ENCODE peak calls at places on chromosomes 1 and 21, in ten cellular contexts. E is A549, W is heart left ventricle, T is body of pancreas, H is IMR-90, B is adrenal gland, L is HCT116, R is tibial nerve, S is stomach, J is K562. K is an unnamed sample.

GRCh38 chr1:16175610-16176553 is 20.0 kb upstream of the EPHA2 start:
- DNase-seq in E (peak), W (peak), T (peak), H (peak), B (peak), L (no peak), R (peak), S (peak), J (peak), K (peak)

GRCh38 chr1:228164561-228165371 is 838 bp upstream of the IBA57 start:
- DNase-seq in E (no peak), W (peak), T (no peak), H (no peak), B (no peak), L (no peak), R (no peak), S (no peak), J (peak), K (no peak)

GRCh38 chr1:157739229-157739901 is 37.6 kb downstream of the FCRL2 start:
- DNase-seq in E (no peak), W (no peak), T (no peak), H (no peak), B (no peak), L (no peak), R (no peak), S (no peak), J (no peak), K (no peak)

GRCh38 chr1:222347627-222348026 is 200.3 kb downstream of the HHIPL2 start:
- DNase-seq in E (no peak), W (no peak), T (no peak), H (no peak), B (no peak), L (no peak), R (no peak), S (no peak), J (no peak), K (no peak)

GRCh38 chr1:182888736-182889531 is 49.8 kb downstream of the DHX9 start:
- DNase-seq in E (no peak), W (no peak), T (no peak), H (peak), B (no peak), L (no peak), R (no peak), S (no peak), J (peak), K (no peak)

GRCh38 chr1:45299296-45299695 is 27.4 kb upstream of the HPDL start:
- DNase-seq in E (no peak), W (no peak), T (no peak), H (no peak), B (no peak), L (no peak), R (no peak), S (no peak), J (no peak), K (no peak)

GRCh38 chr1:238233966-238234365 is 343.2 kb upstream of the ZP4 start:
- DNase-seq in E (no peak), W (no peak), T (no peak), H (no peak), B (no peak), L (no peak), R (no peak), S (no peak), J (no peak), K (no peak)

GRCh38 chr21:20996421-20997307 is 1.5 kb upstream of the NCAM2 start:
- DNase-seq in E (no peak), W (no peak), T (no peak), H (peak), B (no peak), L (no peak), R (no peak), S (no peak), J (no peak), K (no peak)

GRCh38 chr1:66300280-66300973 is 233.5 kb upstream of the SGIP1 start:
- DNase-seq in E (no peak), W (peak), T (no peak), H (no peak), B (no peak), L (no peak), R (no peak), S (no peak), J (no peak), K (peak)

GRCh38 chr1:111621050-111621449 is 1.5 kb downstream of the RAP1A start:
- DNase-seq in E (no peak), W (no peak), T (no peak), H (peak), B (no peak), L (no peak), R (no peak), S (no peak), J (no peak), K (no peak)

GRCh38 chr1:107499139-107499744 is 358.4 kb downstream of the NTNG1 start:
- DNase-seq in E (no peak), W (no peak), T (no peak), H (no peak), B (no peak), L (no peak), R (no peak), S (no peak), J (no peak), K (no peak)

GRCh38 chr1:92749024-92749634 is 35.8 kb downstream of the EVI5 start:
- DNase-seq in E (peak), W (no peak), T (peak), H (peak), B (peak), L (peak), R (no peak), S (peak), J (peak), K (no peak)

GRCh38 chr1:10785855-10786638 is 10.4 kb downstream of the CASZ1 start:
- DNase-seq in E (no peak), W (peak), T (no peak), H (no peak), B (no peak), L (no peak), R (no peak), S (no peak), J (no peak), K (peak)

GRCh38 chr1:21914880-21915640 is 22.1 kb downstream of the HSPG2 start:
- DNase-seq in E (no peak), W (peak), T (peak), H (no peak), B (no peak), L (no peak), R (no peak), S (peak), J (peak), K (no peak)

GRCh38 chr1:210301254-210301955 is 27.3 kb upstream of the HHAT start:
- DNase-seq in E (no peak), W (no peak), T (no peak), H (no peak), B (no peak), L (no peak), R (no peak), S (no peak), J (no peak), K (no peak)

GRCh38 chr1:240790851-240791250 is 178.9 kb upstream of the GREM2 start:
- DNase-seq in E (no peak), W (no peak), T (no peak), H (peak), B (no peak), L (no peak), R (no peak), S (no peak), J (no peak), K (no peak)

GRCh38 chr1:172662464-172663109 is 3.7 kb downstream of the FASLG start:
- DNase-seq in E (no peak), W (no peak), T (peak), H (peak), B (peak), L (no peak), R (no peak), S (peak), J (peak), K (no peak)

GRCh38 chr1:235999259-235999925 is 65.5 kb downstream of the NID1 start:
- DNase-seq in E (peak), W (peak), T (no peak), H (peak), B (no peak), L (peak), R (no peak), S (no peak), J (peak), K (no peak)

GRCh38 chr1:156499703-156500577 is 635 bp downstream of the MEF2D start:
- DNase-seq in E (peak), W (peak), T (peak), H (peak), B (peak), L (no peak), R (no peak), S (no peak), J (no peak), K (no peak)

GRCh38 chr1:62912028-62912638 is 128.2 kb downstream of the ATG4C start:
- DNase-seq in E (peak), W (no peak), T (no peak), H (peak), B (no peak), L (no peak), R (no peak), S (no peak), J (peak), K (no peak)

GRCh38 chr1:2796890-2797740 is 4.4 kb downstream of the TTC34 start:
- DNase-seq in E (no peak), W (peak), T (no peak), H (no peak), B (no peak), L (no peak), R (no peak), S (no peak), J (no peak), K (peak)

GRCh38 chr1:25936940-25937339 is 30.7 kb upstream of the STMN1 start:
- DNase-seq in E (no peak), W (no peak), T (no peak), H (no peak), B (no peak), L (no peak), R (no peak), S (no peak), J (no peak), K (no peak)

GRCh38 chr1:203280061-203280460 is 25.3 kb upstream of the BTG2 start:
- DNase-seq in E (no peak), W (no peak), T (no peak), H (no peak), B (no peak), L (no peak), R (no peak), S (no peak), J (no peak), K (no peak)

GRCh38 chr21:38760762-38761155 is 45.0 kb upstream of the ETS2 start:
- DNase-seq in E (no peak), W (no peak), T (no peak), H (no peak), B (no peak), L (no peak), R (no peak), S (no peak), J (no peak), K (no peak)

GRCh38 chr21:42097860-42098259 is 26.7 kb downstream of the UMODL1 start:
- DNase-seq in E (peak), W (no peak), T (peak), H (peak), B (peak), L (peak), R (no peak), S (peak), J (no peak), K (no peak)

GRCh38 chr1:195122497-195122896 is 1485.7 kb downstream of the KCNT2 start:
- DNase-seq in E (no peak), W (no peak), T (no peak), H (no peak), B (no peak), L (no peak), R (no peak), S (no peak), J (no peak), K (no peak)

GRCh38 chr1:10575616-10576015 is 100.9 kb downstream of the PEX14 start:
- DNase-seq in E (peak), W (no peak), T (no peak), H (peak), B (no peak), L (peak), R (no peak), S (no peak), J (no peak), K (no peak)

GRCh38 chr1:33008051-33008914 is 28.4 kb downstream of the AK2 start:
- DNase-seq in E (peak), W (no peak), T (peak), H (no peak), B (no peak), L (no peak), R (no peak), S (peak), J (no peak), K (no peak)

GRCh38 chr1:67888208-67888607 is 54.9 kb upstream of the GNG12 start:
- DNase-seq in E (no peak), W (no peak), T (no peak), H (no peak), B (no peak), L (no peak), R (no peak), S (no peak), J (no peak), K (no peak)

GRCh38 chr21:44531606-44532128 is 8.3 kb downstream of the KRTAP10-1 start:
- DNase-seq in E (no peak), W (no peak), T (no peak), H (no peak), B (peak), L (no peak), R (no peak), S (no peak), J (no peak), K (peak)

DNA sequence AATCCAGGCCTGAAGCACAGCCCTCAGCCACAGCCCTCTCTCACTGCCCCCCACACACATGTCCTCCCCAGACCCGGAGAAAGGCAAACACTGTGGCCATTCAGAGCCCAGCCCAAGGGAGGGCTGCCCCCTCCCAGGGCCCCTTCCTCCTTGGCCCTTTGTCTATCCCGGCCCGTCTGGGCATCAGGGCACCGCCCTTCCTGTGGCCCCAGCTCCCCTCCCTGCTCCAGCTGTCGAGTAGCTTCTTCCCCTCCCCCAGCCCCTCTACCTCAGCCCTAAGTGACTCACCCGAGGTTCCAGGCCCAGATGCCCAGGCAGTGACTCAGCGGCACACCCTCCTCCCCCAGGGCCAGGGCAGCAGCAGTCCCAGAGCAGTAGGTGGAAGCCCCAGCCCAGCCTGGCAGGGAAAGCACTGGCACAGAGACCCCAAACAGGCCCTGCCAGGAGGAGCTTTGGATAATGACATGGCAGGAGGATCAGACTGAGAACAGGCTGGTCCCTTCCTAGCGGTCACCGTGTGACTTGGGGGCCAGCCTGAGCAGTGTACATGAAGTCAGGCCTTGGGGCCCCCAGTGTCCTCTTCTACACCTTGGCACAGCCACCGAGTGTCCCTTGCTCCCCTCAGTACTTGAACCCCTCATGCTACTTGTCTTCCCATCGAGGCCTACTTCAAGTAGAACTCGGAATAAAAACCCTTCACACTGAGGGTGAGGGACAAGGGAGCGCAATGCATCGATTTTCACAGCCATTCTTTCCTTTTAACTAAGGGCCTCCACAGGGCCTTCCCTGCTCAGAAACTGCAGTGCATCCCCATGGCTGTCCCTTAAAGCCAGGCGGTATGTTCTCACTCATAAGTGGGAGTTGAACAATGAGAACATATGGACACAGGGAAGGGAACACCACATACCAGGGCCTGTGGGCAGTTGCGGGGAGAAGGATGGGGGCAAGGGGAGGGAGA is 1.0 kb upstream of the S100A2 start:
- DNase-seq in E (peak), W (peak), T (peak), H (peak), B (peak), L (peak), R (peak), S (peak), J (peak), K (peak)
- TF ChIP-seq POLR2A in E (no peak), W (no peak), T (peak), H (peak), B (peak), L (peak), R (no peak), S (no peak), J (peak), K (peak)

GRCh38 chr1:30740952-30741894 is 16.4 kb downstream of the LAPTM5 start:
- DNase-seq in E (no peak), W (no peak), T (no peak), H (peak), B (no peak), L (no peak), R (no peak), S (no peak), J (peak), K (no peak)
- H3K27ac ChIP-seq in E (no peak), W (no peak), T (no peak), H (no peak), B (no peak), L (no peak), R (no peak), S (no peak), J (peak), K (no peak)

GRCh38 chr1:99704356-99704816 is 58.5 kb downstream of the PALMD start:
- DNase-seq in E (no peak), W (peak), T (no peak), H (no peak), B (no peak), L (no peak), R (no peak), S (no peak), J (no peak), K (no peak)
- TF ChIP-seq POLR2A in E (no peak), W (no peak), T (no peak), H (no peak), B (no peak), L (no peak), R (no peak), S (no peak), J (peak), K (no peak)

GRCh38 chr1:95366498-95366897 is 132.5 kb downstream of the RWDD3 start:
- DNase-seq in E (no peak), W (no peak), T (no peak), H (no peak), B (no peak), L (no peak), R (no peak), S (no peak), J (no peak), K (no peak)
- H3K27ac ChIP-seq in E (no peak), W (no peak), T (no peak), H (no peak), B (no peak), L (no peak), R (no peak), S (no peak), J (no peak), K (no peak)

DNA sequence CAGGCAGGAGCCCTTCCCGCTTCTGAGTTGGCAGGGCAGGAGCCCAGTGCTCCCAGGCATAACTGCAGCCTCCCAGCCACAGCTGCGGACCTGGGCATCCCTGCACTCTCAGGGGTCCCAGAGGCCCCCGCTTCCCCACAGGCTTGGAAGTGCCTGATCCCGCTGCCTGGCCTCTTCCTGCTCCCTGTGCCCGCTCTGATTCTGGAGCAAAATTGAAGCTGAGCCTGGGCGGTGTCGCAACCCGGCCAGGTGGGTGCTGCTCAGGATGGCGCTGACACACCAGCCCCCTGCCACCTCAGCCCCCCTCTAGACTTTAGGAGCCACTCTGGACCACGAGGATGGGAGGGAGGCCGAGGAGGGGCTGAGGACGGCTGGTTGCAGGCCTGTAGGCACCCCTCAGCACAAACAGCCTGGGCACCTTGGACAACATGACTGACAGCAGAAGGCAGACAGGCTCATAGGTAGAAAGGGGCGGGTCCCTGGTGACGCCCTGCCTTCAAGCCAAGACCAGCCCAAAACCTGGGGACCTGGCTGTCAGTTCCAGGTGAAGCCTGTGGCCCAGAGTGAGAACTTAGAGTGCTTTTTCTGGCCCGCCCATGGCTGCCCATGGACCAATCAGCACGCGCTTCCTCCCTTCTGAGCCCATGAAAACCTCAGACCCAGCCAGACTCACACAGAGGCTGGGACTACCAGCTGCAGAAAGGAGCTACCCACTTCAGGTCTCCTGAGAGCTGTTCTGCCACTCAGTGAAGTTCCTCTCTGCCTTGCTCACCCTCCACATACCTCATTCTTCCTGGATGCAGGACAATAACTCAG is 7.2 kb downstream of the HLCS start:
- DNase-seq in E (peak), W (no peak), T (no peak), H (no peak), B (no peak), L (no peak), R (no peak), S (no peak), J (no peak), K (no peak)
- TF ChIP-seq POLR2A in E (no peak), W (no peak), T (no peak), H (no peak), B (no peak), L (no peak), R (no peak), S (no peak), J (no peak), K (no peak)

GRCh38 chr1:83905315-83905907 is 93.5 kb downstream of the TTLL7 start:
- DNase-seq in E (no peak), W (no peak), T (no peak), H (peak), B (no peak), L (no peak), R (no peak), S (no peak), J (peak), K (no peak)

GRCh38 chr1:83909687-83910086 is 89.2 kb downstream of the TTLL7 start:
- DNase-seq in E (no peak), W (no peak), T (no peak), H (peak), B (no peak), L (no peak), R (no peak), S (no peak), J (no peak), K (no peak)

DNA sequence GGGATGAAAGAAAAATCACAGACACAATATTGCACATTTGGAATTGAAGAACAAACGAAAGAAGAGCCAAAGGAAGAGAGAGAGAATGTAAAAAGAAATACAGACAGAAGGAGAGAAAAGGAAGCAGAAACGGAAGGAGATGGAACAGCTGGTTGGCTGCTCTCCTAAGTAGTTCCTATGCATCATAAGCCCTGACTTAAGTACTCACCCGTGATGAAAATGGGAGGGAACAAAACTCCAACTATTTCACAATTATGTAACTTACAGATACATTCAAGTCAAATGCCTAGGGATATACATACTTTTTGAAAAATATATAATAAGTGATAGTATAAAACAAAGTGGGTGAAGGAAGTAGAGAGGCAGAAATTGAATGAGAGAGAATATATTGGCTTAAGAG is 88.5 kb downstream of the TTLL7 start:
- DNase-seq in E (no peak), W (no peak), T (no peak), H (peak), B (no peak), L (no peak), R (no peak), S (no peak), J (no peak), K (no peak)
- H3K27ac ChIP-seq in E (no peak), W (no peak), T (no peak), H (no peak), B (no peak), L (no peak), R (no peak), S (no peak), J (no peak), K (no peak)

K was measured in right lobe of liver.